ENCODE peak calls at places on chromosomes 6 and 20, in eight cellular contexts. W is H9; U is CD8-positive, alpha-beta T cell; Z is dorsolateral prefrontal cortex; O is WTC11; I is endothelial cell of umbilical vein; T is cardiac fibroblast; J is fibroblast of the aortic adventitia. L is an unnamed sample.

GRCh38 chr6:4844108-4844507 is 67.9 kb downstream of the CDYL start:
- DNase-seq in W (peak), U (no peak), Z (no peak), O (peak), I (no peak), T (no peak), J (no peak), L (no peak)

GRCh38 chr6:111737065-111737521 is 131.4 kb upstream of the TRAF3IP2 start:
- DNase-seq in W (no peak), U (peak), Z (no peak), O (no peak), I (no peak), T (no peak), J (no peak), L (no peak)

GRCh38 chr6:37731888-37732287 is 34.2 kb upstream of the MDGA1 start:
- DNase-seq in W (peak), U (peak), Z (no peak), O (peak), I (no peak), T (no peak), J (no peak), L (no peak)

GRCh38 chr6:25311251-25311910 is 32.2 kb downstream of the CARMIL1 start:
- DNase-seq in W (no peak), U (no peak), Z (no peak), O (no peak), I (no peak), T (peak), J (peak), L (no peak)

GRCh38 chr20:40540163-40540562 is 148.9 kb downstream of the MAFB start:
- DNase-seq in W (no peak), U (no peak), Z (no peak), O (no peak), I (no peak), T (no peak), J (no peak), L (no peak)

GRCh38 chr6:11522819-11523218 is 14.7 kb upstream of the TMEM170B start:
- DNase-seq in W (no peak), U (no peak), Z (no peak), O (no peak), I (no peak), T (peak), J (no peak), L (no peak)

GRCh38 chr6:13355043-13355945 is 27.0 kb upstream of the TBC1D7 start:
- DNase-seq in W (no peak), U (peak), Z (no peak), O (no peak), I (peak), T (peak), J (peak), L (no peak)

GRCh38 chr6:36964349-36964748 is 9.8 kb downstream of the PI16 start:
- DNase-seq in W (no peak), U (no peak), Z (no peak), O (peak), I (no peak), T (no peak), J (no peak), L (no peak)

GRCh38 chr6:106419900-106420299 is 59.4 kb downstream of the CRYBG1 start:
- DNase-seq in W (no peak), U (no peak), Z (no peak), O (no peak), I (no peak), T (no peak), J (no peak), L (no peak)

GRCh38 chr6:25219581-25220249 is 59.5 kb upstream of the CARMIL1 start:
- DNase-seq in W (no peak), U (no peak), Z (no peak), O (no peak), I (no peak), T (no peak), J (no peak), L (no peak)

GRCh38 chr6:39298061-39298460 is 16.2 kb downstream of the KCNK17 start:
- DNase-seq in W (no peak), U (no peak), Z (no peak), O (no peak), I (no peak), T (no peak), J (no peak), L (no peak)

GRCh38 chr6:90074161-90074560 is 179.9 kb downstream of the GJA10 start:
- DNase-seq in W (no peak), U (no peak), Z (no peak), O (no peak), I (no peak), T (no peak), J (no peak), L (no peak)

GRCh38 chr20:44083220-44083933 is 103.6 kb downstream of the JPH2 start:
- DNase-seq in W (no peak), U (no peak), Z (no peak), O (no peak), I (no peak), T (peak), J (peak), L (no peak)

GRCh38 chr6:139981810-139982550 is 607.5 kb upstream of the CITED2 start:
- DNase-seq in W (peak), U (no peak), Z (no peak), O (no peak), I (peak), T (peak), J (peak), L (no peak)

GRCh38 chr6:157548635-157549467 is 167.9 kb downstream of the ZDHHC14 start:
- DNase-seq in W (no peak), U (no peak), Z (no peak), O (no peak), I (peak), T (no peak), J (no peak), L (no peak)

GRCh38 chr6:125050663-125051318 is 88.6 kb downstream of the RNF217 start:
- DNase-seq in W (no peak), U (no peak), Z (no peak), O (no peak), I (no peak), T (peak), J (no peak), L (no peak)

GRCh38 chr6:83890520-83890919 is 31.0 kb downstream of the CYB5R4 start:
- DNase-seq in W (no peak), U (no peak), Z (no peak), O (no peak), I (no peak), T (no peak), J (no peak), L (no peak)

GRCh38 chr6:65999288-65999791 is 292.3 kb upstream of the EYS start:
- DNase-seq in W (no peak), U (no peak), Z (no peak), O (no peak), I (no peak), T (no peak), J (no peak), L (no peak)

GRCh38 chr6:82144852-82145332 is 102.7 kb downstream of the IBTK start:
- DNase-seq in W (no peak), U (no peak), Z (no peak), O (no peak), I (peak), T (peak), J (peak), L (no peak)

GRCh38 chr6:109183109-109183508 is 87.8 kb downstream of the CEP57L1 start:
- DNase-seq in W (no peak), U (no peak), Z (no peak), O (no peak), I (no peak), T (no peak), J (no peak), L (no peak)
- TF ChIP-seq CTCF in W (peak), U (no peak), Z (no peak), O (no peak), I (no peak), T (no peak), J (no peak), L (no peak)

GRCh38 chr20:22866757-22867425 is 168.2 kb upstream of the SSTR4 start:
- DNase-seq in W (no peak), U (no peak), Z (no peak), O (no peak), I (peak), T (peak), J (peak), L (no peak)

GRCh38 chr20:22861990-22862389 is 173.1 kb upstream of the SSTR4 start:
- DNase-seq in W (no peak), U (no peak), Z (no peak), O (no peak), I (peak), T (peak), J (no peak), L (no peak)

GRCh38 chr20:22861231-22861980 is 173.7 kb upstream of the SSTR4 start:
- DNase-seq in W (no peak), U (no peak), Z (no peak), O (no peak), I (peak), T (no peak), J (no peak), L (no peak)

GRCh38 chr20:22863881-22864280 is 171.2 kb upstream of the SSTR4 start:
- DNase-seq in W (no peak), U (no peak), Z (no peak), O (no peak), I (no peak), T (no peak), J (no peak), L (no peak)

DNA sequence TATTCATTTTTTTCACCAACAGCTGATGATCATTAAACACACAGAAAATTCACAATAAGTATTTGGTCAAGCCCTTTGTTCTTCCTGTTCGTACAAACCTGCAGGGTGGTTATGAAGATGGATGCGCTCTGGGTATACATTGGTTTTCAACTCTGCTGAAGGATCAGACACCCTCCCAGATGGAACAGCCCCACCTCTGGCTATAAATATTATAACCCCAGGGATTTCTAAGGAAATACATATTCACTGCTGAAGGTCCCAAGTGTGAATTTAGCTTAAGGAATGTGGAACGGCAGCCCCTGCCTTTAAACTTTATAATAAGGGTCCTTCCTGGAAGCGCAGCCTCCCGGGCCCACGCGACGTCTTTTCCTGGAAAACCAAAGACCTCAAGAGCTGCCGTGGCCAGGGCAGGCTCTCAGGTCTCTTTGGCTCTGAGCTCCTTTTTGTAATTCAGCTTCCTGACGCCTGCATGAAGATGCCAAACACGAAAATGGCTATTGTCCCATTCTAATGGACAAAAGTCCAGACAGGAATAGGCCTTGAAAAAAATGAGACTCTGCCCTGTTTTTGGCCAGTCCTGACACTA is 172.4 kb upstream of the SSTR4 start:
- DNase-seq in W (no peak), U (no peak), Z (no peak), O (no peak), I (peak), T (no peak), J (no peak), L (no peak)
- TF ChIP-seq CTCF in W (peak), U (no peak), Z (no peak), O (no peak), I (peak), T (peak), J (no peak), L (no peak)

GRCh38 chr20:2421247-2421646 is 40.5 kb downstream of the TGM6 start:
- DNase-seq in W (no peak), U (no peak), Z (no peak), O (no peak), I (no peak), T (peak), J (peak), L (no peak)
- TF ChIP-seq CTCF in W (peak), U (no peak), Z (no peak), O (no peak), I (no peak), T (peak), J (peak), L (peak)

GRCh38 chr20:39289316-39289715 is 327.2 kb downstream of the DHX35 start:
- DNase-seq in W (peak), U (no peak), Z (no peak), O (peak), I (no peak), T (no peak), J (no peak), L (no peak)
- TF ChIP-seq CTCF in W (peak), U (no peak), Z (peak), O (peak), I (no peak), T (no peak), J (no peak), L (no peak)

DNA sequence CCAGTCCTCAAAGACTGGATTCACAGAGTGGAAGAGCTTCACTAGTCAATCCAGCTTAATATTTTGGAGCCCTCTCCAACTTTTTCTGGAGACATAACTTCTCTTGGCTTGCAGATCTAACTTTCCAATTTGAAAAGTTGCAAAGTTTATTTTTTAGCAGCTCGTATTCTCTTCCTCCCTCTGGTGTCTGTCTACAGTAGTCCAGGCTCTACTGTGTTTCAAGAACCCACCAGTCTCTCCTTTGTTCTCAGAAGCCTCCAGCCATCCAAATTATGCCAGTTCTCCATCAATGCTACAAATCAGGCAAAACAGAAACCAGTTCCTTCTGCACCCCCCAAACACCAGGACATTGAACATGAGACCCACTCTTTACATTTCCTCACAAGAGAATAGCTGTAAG is 376.1 kb upstream of the OPRM1 start:
- DNase-seq in W (no peak), U (no peak), Z (no peak), O (no peak), I (no peak), T (no peak), J (no peak), L (no peak)
- TF ChIP-seq CTCF in W (peak), U (no peak), Z (no peak), O (no peak), I (no peak), T (no peak), J (no peak), L (no peak)

GRCh38 chr6:2593167-2593566 is 157.6 kb downstream of the MYLK4 start:
- DNase-seq in W (no peak), U (no peak), Z (no peak), O (no peak), I (no peak), T (no peak), J (no peak), L (no peak)

GRCh38 chr6:2594868-2595267 is 155.9 kb downstream of the MYLK4 start:
- DNase-seq in W (no peak), U (no peak), Z (no peak), O (no peak), I (no peak), T (no peak), J (no peak), L (no peak)

GRCh38 chr6:2598867-2599266 is 151.9 kb downstream of the MYLK4 start:
- DNase-seq in W (no peak), U (no peak), Z (no peak), O (no peak), I (no peak), T (no peak), J (no peak), L (no peak)

GRCh38 chr6:2599817-2600216 is 150.9 kb downstream of the MYLK4 start:
- DNase-seq in W (no peak), U (no peak), Z (no peak), O (no peak), I (no peak), T (no peak), J (no peak), L (no peak)

GRCh38 chr6:2596222-2596621 is 154.5 kb downstream of the MYLK4 start:
- DNase-seq in W (peak), U (no peak), Z (no peak), O (peak), I (no peak), T (no peak), J (no peak), L (no peak)
- TF ChIP-seq CTCF in W (peak), U (no peak), Z (no peak), O (peak), I (peak), T (no peak), J (no peak), L (peak)

GRCh38 chr6:160348552-160349441 is 619 bp downstream of the SLC22A3 start:
- DNase-seq in W (peak), U (no peak), Z (no peak), O (peak), I (no peak), T (peak), J (peak), L (no peak)
- TF ChIP-seq CTCF in W (peak), U (no peak), Z (no peak), O (no peak), I (no peak), T (no peak), J (peak), L (no peak)

GRCh38 chr6:107768044-107768443 is 56.1 kb downstream of the SCML4 start:
- DNase-seq in W (no peak), U (no peak), Z (no peak), O (no peak), I (no peak), T (no peak), J (no peak), L (no peak)
- TF ChIP-seq CTCF in W (no peak), U (no peak), Z (no peak), O (no peak), I (no peak), T (no peak), J (no peak), L (no peak)

GRCh38 chr20:45963059-45964011 is 8.7 kb downstream of the ZNF335 start:
- DNase-seq in W (peak), U (no peak), Z (no peak), O (no peak), I (peak), T (peak), J (peak), L (no peak)
- TF ChIP-seq CTCF in W (peak), U (peak), Z (no peak), O (peak), I (peak), T (no peak), J (peak), L (peak)

GRCh38 chr6:159082039-159082815 is 37.4 kb upstream of the TAGAP start:
- DNase-seq in W (no peak), U (no peak), Z (no peak), O (no peak), I (no peak), T (no peak), J (no peak), L (no peak)

GRCh38 chr6:159077123-159077522 is 32.3 kb upstream of the TAGAP start:
- DNase-seq in W (no peak), U (peak), Z (no peak), O (no peak), I (no peak), T (peak), J (no peak), L (no peak)

GRCh38 chr6:159075506-159076100 is 30.8 kb upstream of the TAGAP start:
- DNase-seq in W (no peak), U (no peak), Z (no peak), O (no peak), I (no peak), T (peak), J (no peak), L (no peak)

GRCh38 chr6:159080217-159080976 is 35.6 kb upstream of the TAGAP start:
- DNase-seq in W (no peak), U (no peak), Z (no peak), O (no peak), I (no peak), T (no peak), J (no peak), L (no peak)

DNA sequence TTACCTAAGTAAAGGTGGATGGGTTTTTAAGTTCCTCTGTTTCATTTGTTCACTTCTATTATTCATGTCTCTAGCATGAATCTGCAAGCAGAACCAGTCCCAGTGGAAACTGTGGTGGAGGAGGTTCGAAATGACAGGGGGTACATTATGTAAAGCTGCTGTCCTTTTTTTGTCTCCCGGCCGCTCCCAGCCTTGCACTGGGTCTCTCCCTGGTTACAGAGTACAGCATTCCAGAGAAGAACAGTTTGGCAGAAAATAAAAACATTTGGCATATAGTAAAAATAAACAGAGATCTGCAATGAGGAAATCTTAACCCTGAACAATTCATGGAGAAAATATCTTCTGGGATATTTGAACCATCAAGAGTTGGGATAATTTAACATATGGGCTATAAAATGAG is 34.6 kb upstream of the TAGAP start:
- DNase-seq in W (no peak), U (no peak), Z (no peak), O (no peak), I (no peak), T (no peak), J (no peak), L (no peak)
- TF ChIP-seq CTCF in W (no peak), U (no peak), Z (no peak), O (no peak), I (no peak), T (no peak), J (no peak), L (no peak)

L was measured in D721Med.